ENCODE peak calls at places on chromosomes 13 and 19, in ten cellular contexts. H, B, O, Z, G, A, F, U, Q and X are unnamed samples.

GRCh38 chr13:31242342-31242741 is 42.6 kb downstream of the B3GLCT start:
- DNase-seq in B (no peak), Q (no peak), H (no peak), U (no peak), A (no peak), G (no peak), Z (no peak), O (no peak), F (no peak), X (no peak)

GRCh38 chr13:37369618-37370017 is 228.9 kb downstream of the POSTN start:
- DNase-seq in A (no peak), U (no peak), O (peak; percentile 20), F (no peak), H (no peak), B (no peak), Z (no peak), G (no peak), Q (no peak), X (no peak)

GRCh38 chr13:53276265-53276664 is 247.7 kb downstream of the OLFM4 start:
- DNase-seq in O (no peak), Q (no peak), B (no peak), U (no peak), G (no peak), Z (no peak), F (no peak), H (no peak), A (no peak), X (no peak)

GRCh38 chr13:113118328-113119021 is 4.1 kb upstream of the F10 start:
- DNase-seq in Z (no peak), O (no peak), F (no peak), A (no peak), U (peak; percentile 70), Q (peak; percentile 69), B (no peak), H (no peak), G (no peak), X (no peak)

GRCh38 chr13:85314686-85315085 is 484.5 kb downstream of the SLITRK6 start:
- DNase-seq in H (no peak), G (no peak), O (no peak), B (no peak), U (no peak), F (no peak), Q (no peak), A (no peak), Z (no peak), X (no peak)

GRCh38 chr13:48000559-48001126 is 430 bp downstream of the SUCLA2 start:
- DNase-seq in Z (no peak), Q (no peak), A (no peak), O (no peak), F (no peak), B (no peak), U (peak; percentile 75), G (peak; percentile 32), H (no peak), X (no peak)

GRCh38 chr13:108816381-108816780 is 187.0 kb downstream of the MYO16 start:
- DNase-seq in H (no peak), B (no peak), F (no peak), U (no peak), G (no peak), Q (no peak), O (no peak), A (no peak), Z (no peak), X (no peak)

GRCh38 chr13:50809133-50810090 is 34.1 kb downstream of the DLEU7 start:
- DNase-seq in Q (no peak), H (no peak), U (no peak), A (no peak), O (no peak), G (no peak), F (no peak), B (no peak), Z (no peak), X (no peak)

GRCh38 chr19:12222980-12223630 is 60.2 kb downstream of the ZNF136 start:
- DNase-seq in O (no peak), U (no peak), A (no peak), B (no peak), Q (no peak), F (no peak), H (no peak), Z (no peak), G (no peak), X (no peak)

GRCh38 chr13:31530883-31531282 is 208.4 kb upstream of the RXFP2 start:
- DNase-seq in B (no peak), H (no peak), Z (no peak), O (no peak), Q (no peak), U (no peak), G (no peak), A (no peak), F (no peak), X (no peak)

GRCh38 chr13:84917252-84917878 is 881.9 kb downstream of the SLITRK6 start:
- DNase-seq in U (no peak), G (no peak), O (no peak), H (no peak), Q (no peak), Z (no peak), B (no peak), A (no peak), F (no peak), X (no peak)

GRCh38 chr19:50362030-50362412 is 3.4 kb downstream of the NAPSA start:
- DNase-seq in B (no peak), H (no peak), U (no peak), A (no peak), Z (no peak), G (no peak), Q (no peak), F (no peak), O (no peak), X (no peak)

GRCh38 chr13:20401958-20402856 is 123.5 kb downstream of the CRYL1 start:
- DNase-seq in O (no peak), H (no peak), Q (peak; percentile 63), Z (no peak), F (no peak), A (no peak), U (no peak), B (no peak), G (no peak), X (no peak)

DNA sequence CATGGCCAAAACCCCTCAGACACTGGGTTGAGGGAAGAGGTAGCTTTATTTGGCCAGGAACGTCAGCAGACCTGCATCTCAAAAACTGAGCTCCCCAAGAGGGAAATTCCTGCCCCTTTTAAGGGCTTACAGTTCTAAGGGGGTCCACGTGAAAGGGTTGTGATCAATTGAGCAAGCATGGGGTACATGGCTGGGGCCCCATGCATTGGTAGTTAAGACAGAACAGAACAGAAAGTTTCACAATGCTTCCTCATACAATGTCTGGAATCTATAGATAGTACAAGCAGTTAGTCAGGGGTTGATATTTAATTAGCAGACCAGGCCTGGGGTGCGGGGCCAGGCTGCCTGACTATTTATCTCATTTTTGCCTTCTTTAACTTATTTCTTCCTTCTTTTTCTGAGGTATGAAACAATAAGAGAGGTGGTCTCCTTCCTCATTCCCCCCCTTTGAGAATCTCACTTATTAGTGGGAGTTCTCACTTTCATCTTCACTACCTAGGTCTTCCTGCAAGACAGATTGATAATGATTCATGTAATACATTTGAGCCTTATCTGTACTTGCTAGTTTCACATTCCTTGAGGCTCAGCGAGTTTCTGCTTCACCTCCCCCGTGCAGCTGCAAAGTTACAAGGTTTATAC is 84.8 kb downstream of the SLC25A15 start:
- DNase-seq in F (no peak), H (no peak), B (no peak), U (no peak), Z (no peak), G (no peak), A (no peak), O (no peak), Q (no peak), X (no peak)
- H3K9me3 ChIP-seq in F (peaks cover 23% of the 10 kb centered on the region), H (peaks cover 14% of the 10 kb centered on the region), B (peaks cover 57% of the 10 kb centered on the region), U (peaks cover 9% of the 10 kb centered on the region), Z (peaks cover 59% of the 10 kb centered on the region), G (peaks cover 8% of the 10 kb centered on the region), A (peaks cover 57% of the 10 kb centered on the region), O (peaks cover 39% of the 10 kb centered on the region), Q (peaks cover 49% of the 10 kb centered on the region), X (peaks cover 4% of the 10 kb centered on the region)

GRCh38 chr19:41399525-41399924 is 1.9 kb downstream of the BCKDHA start:
- DNase-seq in G (no peak), H (no peak), O (no peak), Z (no peak), A (no peak), U (no peak), F (no peak), B (no peak), Q (no peak), X (no peak)

GRCh38 chr19:41397086-41398041 is at the start of the genes BCKDHA and EXOSC5:
- DNase-seq in F (peak; percentile 100), H (peak; percentile 100), U (peak; percentile 100), Q (peak; percentile 99), B (peak; percentile 98), O (peak; percentile 100), G (peak; percentile 99), Z (peak; percentile 98), A (peak; percentile 99), X (peak; percentile 99)

GRCh38 chr19:41398042-41398403 is 405 bp downstream of the BCKDHA start:
- DNase-seq in Z (no peak), U (no peak), G (no peak), Q (no peak), B (no peak), A (no peak), O (no peak), H (no peak), F (no peak), X (no peak)

GRCh38 chr19:41398603-41399002 is 985 bp downstream of the BCKDHA start:
- DNase-seq in B (no peak), Z (no peak), H (no peak), U (no peak), O (no peak), G (no peak), Q (no peak), A (no peak), F (no peak), X (no peak)

GRCh38 chr19:41399091-41399490 is 1.5 kb downstream of the BCKDHA start:
- DNase-seq in H (no peak), O (no peak), A (no peak), Z (no peak), Q (no peak), B (no peak), G (no peak), F (no peak), U (no peak), X (no peak)
- H3K4me3 ChIP-seq in H (peak overlapping the region; percentile 89), O (no peak overlapping the region), A (peak overlapping the region; percentile 95), Z (peak overlapping the region; percentile 95), Q (peak overlapping the region; percentile 99), B (peak overlapping the region; percentile 95), G (no peak overlapping the region), F (peak overlapping the region; percentile 93), U (no peak overlapping the region), X (no peak overlapping the region)

GRCh38 chr13:49454388-49455015 is 10.4 kb downstream of the SETDB2 start:
- DNase-seq in Z (no peak), A (no peak), O (peak; percentile 77), U (no peak), Q (no peak), F (no peak), H (no peak), B (no peak), G (no peak), X (no peak)
- H3K27ac ChIP-seq in Z (no peak overlapping the region), A (no peak overlapping the region), O (peak overlapping the region; percentile 90), U (no peak overlapping the region), Q (no peak overlapping the region), F (no peak overlapping the region), H (no peak overlapping the region), B (no peak overlapping the region), G (no peak overlapping the region), X (no peak overlapping the region)

DNA sequence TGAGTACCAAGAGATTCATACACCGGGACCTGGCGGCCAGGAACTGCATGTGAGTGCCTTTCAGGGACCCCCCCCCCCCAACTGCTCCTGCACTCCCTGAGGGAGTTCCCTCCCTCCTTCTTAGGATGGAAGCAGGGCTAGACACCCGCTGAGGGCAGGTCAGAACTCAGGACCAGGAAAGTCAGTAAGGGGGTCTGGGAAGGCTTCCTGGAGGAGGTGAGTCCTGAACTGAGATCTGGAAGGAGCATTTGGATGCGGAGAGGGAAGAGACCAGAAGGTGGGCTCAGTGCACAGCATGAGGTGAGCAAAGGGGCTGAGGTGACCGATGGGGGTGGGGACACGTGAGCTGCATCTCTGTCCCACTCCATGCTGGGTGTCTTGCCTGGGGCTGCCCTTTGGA is 10.5 kb upstream of the HNRNPUL1 start:
- DNase-seq in H (no peak), U (no peak), B (no peak), F (no peak), Z (no peak), O (no peak), Q (no peak), A (no peak), G (no peak), X (no peak)
- H3K9me3 ChIP-seq in H (no peaks in the 10 kb centered on the region), U (no peaks in the 10 kb centered on the region), B (no peaks in the 10 kb centered on the region), F (no peaks in the 10 kb centered on the region), Z (no peaks in the 10 kb centered on the region), O (no peaks in the 10 kb centered on the region), Q (no peaks in the 10 kb centered on the region), A (no peaks in the 10 kb centered on the region), G (no peaks in the 10 kb centered on the region), X (no peaks in the 10 kb centered on the region)